ENCODE peak calls at places on chromosomes 7 and 10, in eight cellular contexts. N is GM06990; G is right lobe of liver; H is brain microvascular endothelial cell; E is CD8-positive, alpha-beta memory T cell; Y is neural progenitor cell; F is mesendoderm; C is uterus. Q is an unnamed sample.

GRCh38 chr10:113179270-113179669 is 229.2 kb downstream of the TCF7L2 start:
- DNase-seq in H (no peak), G (no peak), F (no peak), Y (no peak), C (no peak), E (no peak), N (no peak), Q (no peak)

GRCh38 chr10:50855015-50855414 is 30.4 kb downstream of the A1CF start:
- DNase-seq in E (no peak), C (no peak), G (no peak), F (no peak), Y (no peak), H (no peak), N (no peak), Q (no peak)

GRCh38 chr10:80202934-80203834 is 2.2 kb downstream of the ANXA11 start:
- DNase-seq in N (peak; percentile 59), G (peak; percentile 70), E (peak; percentile 70), C (peak; percentile 69), Y (peak; percentile 58), H (peak; percentile 94), F (peak; percentile 97), Q (no peak)

GRCh38 chr10:96073722-96074121 is 30.3 kb downstream of the CCNJ start:
- DNase-seq in H (peak; percentile 93), N (peak; percentile 20), Y (no peak), G (no peak), F (no peak), E (no peak), C (no peak), Q (no peak)

GRCh38 chr10:12631787-12632562 is 282.6 kb downstream of the CAMK1D start:
- DNase-seq in G (peak; percentile 76), H (no peak), C (no peak), E (no peak), Y (no peak), N (no peak), F (no peak), Q (no peak)

GRCh38 chr10:13092446-13093102 is 7.4 kb upstream of the OPTN start:
- DNase-seq in N (no peak), F (no peak), E (no peak), H (peak; percentile 8), G (no peak), C (no peak), Y (no peak), Q (no peak)

GRCh38 chr10:48579251-48579960 is 25.5 kb downstream of the ARHGAP22 start:
- DNase-seq in H (peak; percentile 11), Y (no peak), E (no peak), N (no peak), F (peak; percentile 39), G (no peak), C (no peak), Q (no peak)

GRCh38 chr10:31707578-31708411 is 220.8 kb downstream of the ARHGAP12 start:
- DNase-seq in C (peak; percentile 78), N (peak; percentile 82), G (peak; percentile 63), Y (peak; percentile 74), H (peak; percentile 80), F (peak; percentile 89), E (no peak), Q (no peak)

GRCh38 chr10:10826125-10826524 is 191.5 kb upstream of the CELF2 start:
- DNase-seq in C (no peak), N (no peak), Y (no peak), F (no peak), H (peak; percentile 88), E (no peak), G (no peak), Q (no peak)

GRCh38 chr10:93493162-93493561 is 3.2 kb upstream of the CEP55 start:
- DNase-seq in G (no peak), Y (no peak), H (no peak), N (no peak), F (peak; percentile 91), C (no peak), E (no peak), Q (no peak)

GRCh38 chr7:47534322-47535032 is 47.4 kb downstream of the TNS3 start:
- DNase-seq in E (no peak), G (no peak), Y (peak; percentile 56), N (no peak), F (peak; percentile 75), C (no peak), H (no peak), Q (no peak)

GRCh38 chr10:34918896-34919295 is 103.8 kb upstream of the PARD3 start:
- DNase-seq in E (no peak), H (no peak), Y (no peak), F (no peak), G (no peak), N (no peak), C (no peak), Q (no peak)

GRCh38 chr10:6678211-6678803 is 98.2 kb upstream of the PRKCQ start:
- DNase-seq in G (peak; percentile 52), C (peak; percentile 27), Y (peak; percentile 68), H (peak; percentile 28), E (peak; percentile 44), N (no peak), F (peak; percentile 72), Q (no peak)

GRCh38 chr7:141462958-141463357 is 88.3 kb upstream of the AGK start:
- DNase-seq in Y (no peak), F (no peak), E (no peak), C (no peak), N (no peak), H (no peak), G (peak; percentile 87), Q (no peak)

GRCh38 chr10:101839421-101840063 is 4.1 kb downstream of the KCNIP2 start:
- DNase-seq in H (no peak), G (peak; percentile 73), N (peak; percentile 72), E (peak; percentile 36), F (peak; percentile 70), Y (peak; percentile 82), C (peak; percentile 37), Q (no peak)

GRCh38 chr10:47176903-47177860 is 122.8 kb upstream of the GDF10 start:
- DNase-seq in C (no peak), N (no peak), E (no peak), Y (no peak), F (no peak), G (no peak), H (peak; percentile 15), Q (no peak)

GRCh38 chr7:122651451-122651850 is 47.5 kb downstream of the RNF133 start:
- DNase-seq in Y (no peak), F (no peak), H (no peak), G (no peak), E (no peak), N (no peak), C (no peak), Q (no peak)

GRCh38 chr10:3260066-3260834 is 87.7 kb upstream of the PITRM1 start:
- DNase-seq in E (no peak), N (no peak), Y (no peak), G (no peak), H (no peak), C (no peak), F (no peak), Q (no peak)

GRCh38 chr10:124518366-124518765 is 56.7 kb downstream of the LHPP start:
- DNase-seq in N (no peak), C (no peak), G (no peak), H (no peak), E (no peak), Y (no peak), F (no peak), Q (no peak)

DNA sequence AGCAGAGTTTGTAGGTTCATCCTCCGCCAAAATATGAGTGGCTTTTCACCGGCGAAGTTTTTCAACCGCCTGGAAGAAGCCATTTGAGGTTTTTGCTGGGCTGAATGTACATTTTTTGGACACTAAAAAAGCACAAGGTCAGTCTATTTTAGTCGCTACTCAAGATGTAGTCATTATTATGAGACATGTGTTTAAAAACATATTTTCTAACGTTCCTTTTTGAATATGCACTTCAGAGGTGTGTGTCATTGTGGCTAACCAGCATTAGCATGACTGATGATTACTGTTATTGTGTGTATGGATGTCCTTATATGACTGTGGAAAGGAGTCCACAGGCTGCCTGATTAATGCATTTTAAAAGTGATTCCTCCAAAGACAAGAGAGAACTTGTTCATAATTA is 605.4 kb downstream of the INHBA start:
- DNase-seq in E (no peak), G (no peak), C (no peak), N (no peak), Y (no peak), H (peak; percentile 76), F (no peak), Q (no peak)
- H3K4me3 ChIP-seq in E (no peak overlapping the region), G (no peak overlapping the region), C (no peak overlapping the region), N (no peak overlapping the region), Y (no peak overlapping the region), H (no peak overlapping the region), F (no peak overlapping the region), Q (no peak overlapping the region)

DNA sequence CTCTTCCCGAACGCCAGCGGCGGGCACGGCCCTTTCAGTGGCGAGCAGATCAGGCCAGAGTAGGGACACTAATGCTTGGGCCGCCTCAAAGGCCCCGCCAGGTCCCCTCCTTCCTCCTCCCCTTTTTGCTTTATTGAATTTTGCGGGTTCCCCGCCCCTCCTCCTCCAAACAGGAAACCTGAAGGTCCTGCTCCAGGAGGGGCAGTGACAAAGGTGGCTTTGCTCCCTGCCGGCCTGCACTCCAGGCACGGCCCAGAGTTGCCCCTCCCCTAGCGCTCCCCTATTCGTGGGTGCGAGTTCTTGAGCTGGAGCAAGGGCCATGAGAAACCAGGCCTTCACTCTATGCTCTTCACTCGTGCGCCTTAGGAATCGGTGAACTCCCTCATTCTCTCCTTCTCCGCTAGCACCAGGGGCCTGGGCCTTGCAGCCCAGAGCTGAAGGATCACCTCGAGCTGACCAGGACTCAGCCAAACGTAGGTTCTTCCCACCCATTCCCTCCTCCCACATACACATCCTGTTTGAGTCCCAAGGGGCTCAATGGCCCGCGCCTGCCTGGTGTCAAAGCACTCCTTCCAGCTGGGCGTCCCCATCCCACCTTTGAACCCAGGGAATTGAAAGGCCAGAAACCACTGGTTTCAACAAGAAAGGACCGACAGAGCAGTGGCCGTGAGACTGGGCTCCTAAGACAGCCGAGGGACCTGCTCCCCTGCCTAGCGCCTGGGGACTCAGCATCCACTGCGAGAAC is 629 bp upstream of the HOXA6 start:
- DNase-seq in E (no peak), G (no peak), H (no peak), N (no peak), F (no peak), C (peak; percentile 37), Y (no peak), Q (no peak)
- H3K27me3 ChIP-seq in E (peaks cover 65% of the 10 kb centered on the region), G (peaks cover 18% of the 10 kb centered on the region), H (peaks cover 95% of the 10 kb centered on the region), N (peaks cover 2% of the 10 kb centered on the region), F (peaks cover 83% of the 10 kb centered on the region), C (no peaks in the 10 kb centered on the region), Y (peaks cover 100% of the 10 kb centered on the region), Q (no peaks in the 10 kb centered on the region)

DNA sequence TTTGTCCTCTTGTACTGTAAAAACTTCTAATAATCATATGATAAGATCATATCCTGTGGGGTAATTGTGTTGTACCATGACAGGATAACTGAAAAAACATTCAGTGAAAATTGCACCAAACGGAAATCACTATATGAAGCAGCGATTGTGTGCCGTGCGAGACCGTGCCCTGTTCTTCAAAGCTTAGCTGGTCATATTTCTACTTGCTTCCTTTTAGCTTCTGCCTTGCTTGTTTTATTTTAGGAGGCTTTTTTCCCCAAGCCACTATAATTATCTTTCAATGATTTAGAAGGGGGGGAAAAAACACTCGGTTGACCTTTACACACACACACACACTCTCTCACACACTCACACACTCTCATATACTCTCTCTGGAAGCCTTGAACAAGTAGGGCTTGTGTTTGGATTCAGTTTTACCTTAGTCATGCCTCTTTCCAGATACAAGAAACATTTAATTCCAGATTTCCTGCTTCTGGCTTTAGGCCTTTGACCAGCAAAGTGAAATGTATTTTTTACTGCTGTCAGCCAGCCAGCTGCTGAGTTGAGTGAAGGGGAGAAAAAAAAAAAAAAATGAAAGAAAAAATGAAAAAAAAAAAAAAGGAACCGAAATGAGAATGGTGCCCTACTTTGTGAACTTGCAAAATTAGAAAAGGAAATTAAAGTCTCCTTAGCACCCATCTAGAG is 181.4 kb downstream of the ARID5B start:
- DNase-seq in H (peak; percentile 49), E (peak; percentile 33), Y (no peak), G (no peak), C (no peak), F (no peak), N (peak; percentile 50), Q (no peak)
- H3K4me3 ChIP-seq in H (no peak overlapping the region), E (peak overlapping the region; percentile 53), Y (no peak overlapping the region), G (no peak overlapping the region), C (no peak overlapping the region), F (no peak overlapping the region), N (peak overlapping the region; percentile 38), Q (peak overlapping the region; percentile 56)

GRCh38 chr10:128373831-128374230 is 247.6 kb upstream of the MKI67 start:
- DNase-seq in N (no peak), H (no peak), Y (no peak), F (no peak), G (no peak), E (no peak), C (no peak), Q (no peak)
- H3K27me3 ChIP-seq in N (no peaks in the 10 kb centered on the region), H (no peaks in the 10 kb centered on the region), Y (no peaks in the 10 kb centered on the region), F (no peaks in the 10 kb centered on the region), G (no peaks in the 10 kb centered on the region), E (no peaks in the 10 kb centered on the region), C (no peaks in the 10 kb centered on the region), Q (no peaks in the 10 kb centered on the region)

Q was measured in thoracic aorta.